ENCODE peak calls at places on chromosome 2, in nine cellular contexts. One of them, this sample, is unnamed.

GRCh38 chr2:161586517-161587167 is 37.6 kb upstream of the SLC4A10 start:
- DNase-seq in CD4-positive, alpha-beta T cell: no peak
- DNase-seq in lung microvascular endothelial cell: peak
- DNase-seq in activated CD8-positive, alpha-beta T cell treated with anti-CD3 and anti-CD28 coated beads, Interleukin-2, amount 10 ng/mL, durations not matched to agents 7 days and 5 days: no peak
- DNase-seq in NCI-H1105 treated with DMSO at 0.1 percent for 48 hours: peak
- DNase-seq in WERI-Rb-1: no peak
- DNase-seq in activated T-cell treated with anti-CD3 and anti-CD28 coated beads for 1 hour: no peak
- DNase-seq in effector CD4-positive, alpha-beta T cell: no peak
- DNase-seq in MCF 10A: peak
- DNase-seq in this sample: peak

GRCh38 chr2:119260636-119261497 is 37.2 kb downstream of the STEAP3 start:
- DNase-seq in CD4-positive, alpha-beta T cell: no peak
- DNase-seq in lung microvascular endothelial cell: no peak
- DNase-seq in activated CD8-positive, alpha-beta T cell treated with anti-CD3 and anti-CD28 coated beads, Interleukin-2, amount 10 ng/mL, durations not matched to agents 7 days and 5 days: no peak
- DNase-seq in NCI-H1105 treated with DMSO at 0.1 percent for 48 hours: no peak
- DNase-seq in WERI-Rb-1: no peak
- DNase-seq in activated T-cell treated with anti-CD3 and anti-CD28 coated beads for 1 hour: no peak
- DNase-seq in effector CD4-positive, alpha-beta T cell: no peak
- DNase-seq in MCF 10A: no peak
- DNase-seq in this sample: peak

GRCh38 chr2:238988105-238988504 is 140.2 kb downstream of the TWIST2 start:
- DNase-seq in CD4-positive, alpha-beta T cell: no peak
- DNase-seq in lung microvascular endothelial cell: no peak
- DNase-seq in activated CD8-positive, alpha-beta T cell treated with anti-CD3 and anti-CD28 coated beads, Interleukin-2, amount 10 ng/mL, durations not matched to agents 7 days and 5 days: no peak
- DNase-seq in NCI-H1105 treated with DMSO at 0.1 percent for 48 hours: no peak
- DNase-seq in WERI-Rb-1: no peak
- DNase-seq in activated T-cell treated with anti-CD3 and anti-CD28 coated beads for 1 hour: no peak
- DNase-seq in effector CD4-positive, alpha-beta T cell: no peak
- DNase-seq in MCF 10A: no peak
- DNase-seq in this sample: no peak

GRCh38 chr2:94985636-94986035 is 39.9 kb upstream of the MAL start:
- DNase-seq in CD4-positive, alpha-beta T cell: no peak
- DNase-seq in lung microvascular endothelial cell: no peak
- DNase-seq in activated CD8-positive, alpha-beta T cell treated with anti-CD3 and anti-CD28 coated beads, Interleukin-2, amount 10 ng/mL, durations not matched to agents 7 days and 5 days: no peak
- DNase-seq in NCI-H1105 treated with DMSO at 0.1 percent for 48 hours: no peak
- DNase-seq in WERI-Rb-1: no peak
- DNase-seq in activated T-cell treated with anti-CD3 and anti-CD28 coated beads for 1 hour: no peak
- DNase-seq in effector CD4-positive, alpha-beta T cell: no peak
- DNase-seq in MCF 10A: no peak
- DNase-seq in this sample: no peak

GRCh38 chr2:46645681-46646162 is 166.4 kb downstream of the TMEM247 start:
- DNase-seq in CD4-positive, alpha-beta T cell: no peak
- DNase-seq in lung microvascular endothelial cell: no peak
- DNase-seq in activated CD8-positive, alpha-beta T cell treated with anti-CD3 and anti-CD28 coated beads, Interleukin-2, amount 10 ng/mL, durations not matched to agents 7 days and 5 days: no peak
- DNase-seq in NCI-H1105 treated with DMSO at 0.1 percent for 48 hours: peak
- DNase-seq in WERI-Rb-1: no peak
- DNase-seq in activated T-cell treated with anti-CD3 and anti-CD28 coated beads for 1 hour: no peak
- DNase-seq in effector CD4-positive, alpha-beta T cell: no peak
- DNase-seq in MCF 10A: peak
- DNase-seq in this sample: peak

GRCh38 chr2:160205511-160205910 is 5.4 kb upstream of the ITGB6 start:
- DNase-seq in CD4-positive, alpha-beta T cell: no peak
- DNase-seq in lung microvascular endothelial cell: peak
- DNase-seq in activated CD8-positive, alpha-beta T cell treated with anti-CD3 and anti-CD28 coated beads, Interleukin-2, amount 10 ng/mL, durations not matched to agents 7 days and 5 days: no peak
- DNase-seq in NCI-H1105 treated with DMSO at 0.1 percent for 48 hours: no peak
- DNase-seq in WERI-Rb-1: no peak
- DNase-seq in activated T-cell treated with anti-CD3 and anti-CD28 coated beads for 1 hour: no peak
- DNase-seq in effector CD4-positive, alpha-beta T cell: no peak
- DNase-seq in MCF 10A: peak
- DNase-seq in this sample: peak

GRCh38 chr2:32272279-32272678 is 5.4 kb upstream of the YIPF4 start:
- DNase-seq in CD4-positive, alpha-beta T cell: no peak
- DNase-seq in lung microvascular endothelial cell: no peak
- DNase-seq in activated CD8-positive, alpha-beta T cell treated with anti-CD3 and anti-CD28 coated beads, Interleukin-2, amount 10 ng/mL, durations not matched to agents 7 days and 5 days: no peak
- DNase-seq in NCI-H1105 treated with DMSO at 0.1 percent for 48 hours: no peak
- DNase-seq in WERI-Rb-1: no peak
- DNase-seq in activated T-cell treated with anti-CD3 and anti-CD28 coated beads for 1 hour: no peak
- DNase-seq in effector CD4-positive, alpha-beta T cell: no peak
- DNase-seq in MCF 10A: no peak
- DNase-seq in this sample: no peak

GRCh38 chr2:241813080-241813805 is 4.2 kb downstream of the NEU4 start:
- DNase-seq in CD4-positive, alpha-beta T cell: no peak
- DNase-seq in lung microvascular endothelial cell: no peak
- DNase-seq in activated CD8-positive, alpha-beta T cell treated with anti-CD3 and anti-CD28 coated beads, Interleukin-2, amount 10 ng/mL, durations not matched to agents 7 days and 5 days: no peak
- DNase-seq in NCI-H1105 treated with DMSO at 0.1 percent for 48 hours: no peak
- DNase-seq in WERI-Rb-1: no peak
- DNase-seq in activated T-cell treated with anti-CD3 and anti-CD28 coated beads for 1 hour: no peak
- DNase-seq in effector CD4-positive, alpha-beta T cell: no peak
- DNase-seq in MCF 10A: no peak
- DNase-seq in this sample: no peak

GRCh38 chr2:241255542-241256167 is 59.8 kb downstream of the HDLBP start:
- DNase-seq in CD4-positive, alpha-beta T cell: no peak
- DNase-seq in lung microvascular endothelial cell: no peak
- DNase-seq in activated CD8-positive, alpha-beta T cell treated with anti-CD3 and anti-CD28 coated beads, Interleukin-2, amount 10 ng/mL, durations not matched to agents 7 days and 5 days: no peak
- DNase-seq in NCI-H1105 treated with DMSO at 0.1 percent for 48 hours: no peak
- DNase-seq in WERI-Rb-1: peak
- DNase-seq in activated T-cell treated with anti-CD3 and anti-CD28 coated beads for 1 hour: no peak
- DNase-seq in effector CD4-positive, alpha-beta T cell: no peak
- DNase-seq in MCF 10A: no peak
- DNase-seq in this sample: no peak

This sample was measured in fibroblast of lung.